ENCODE peak calls at places on chromosomes 12 and 14, in seven cellular contexts. One of them, this sample, is unnamed.
A peak's percentile ranks its signal among the peaks of the same experiment; 100 is the strongest.

GRCh38 chr12:96233941-96234461 is 39.8 kb downstream of the ELK3 start:
- DNase-seq in small intestine: no peak
- DNase-seq in GM23338: no peak
- DNase-seq in CD4-positive, alpha-beta T cell: no peak
- DNase-seq in hepatocyte: peak; percentile 35
- DNase-seq in body of pancreas: peak; percentile 58
- DNase-seq in CD8-positive, alpha-beta memory T cell: no peak
- DNase-seq in this sample: peak; percentile 84

GRCh38 chr12:65534105-65534841 is 255.8 kb downstream of the MSRB3 start:
- DNase-seq in small intestine: no peak
- DNase-seq in GM23338: no peak
- DNase-seq in CD4-positive, alpha-beta T cell: no peak
- DNase-seq in hepatocyte: peak; percentile 27
- DNase-seq in body of pancreas: no peak
- DNase-seq in CD8-positive, alpha-beta memory T cell: no peak
- DNase-seq in this sample: no peak

GRCh38 chr14:68363841-68364711 is 428.8 kb downstream of the ZFP36L1 start:
- DNase-seq in small intestine: no peak
- DNase-seq in GM23338: peak; percentile 85
- DNase-seq in CD4-positive, alpha-beta T cell: no peak
- DNase-seq in hepatocyte: peak; percentile 56
- DNase-seq in body of pancreas: peak; percentile 61
- DNase-seq in CD8-positive, alpha-beta memory T cell: no peak
- DNase-seq in this sample: no peak

GRCh38 chr14:100830681-100831080 is 4.8 kb downstream of the MEG3 start:
- DNase-seq in small intestine: no peak
- DNase-seq in GM23338: no peak
- DNase-seq in CD4-positive, alpha-beta T cell: no peak
- DNase-seq in hepatocyte: no peak
- DNase-seq in body of pancreas: no peak
- DNase-seq in CD8-positive, alpha-beta memory T cell: no peak
- DNase-seq in this sample: no peak

GRCh38 chr14:39291739-39292138 is 58.0 kb downstream of the MIA2 start:
- DNase-seq in small intestine: peak; percentile 78
- DNase-seq in GM23338: no peak
- DNase-seq in CD4-positive, alpha-beta T cell: no peak
- DNase-seq in hepatocyte: no peak
- DNase-seq in body of pancreas: no peak
- DNase-seq in CD8-positive, alpha-beta memory T cell: no peak
- DNase-seq in this sample: no peak

GRCh38 chr14:54312166-54312801 is 84.5 kb upstream of the CDKN3 start:
- DNase-seq in small intestine: no peak
- DNase-seq in GM23338: peak; percentile 13
- DNase-seq in CD4-positive, alpha-beta T cell: no peak
- DNase-seq in hepatocyte: peak; percentile 48
- DNase-seq in body of pancreas: no peak
- DNase-seq in CD8-positive, alpha-beta memory T cell: no peak
- DNase-seq in this sample: peak; percentile 39

GRCh38 chr12:94150483-94151225 is 2.3 kb downstream of the PLXNC1 start:
- DNase-seq in small intestine: no peak
- DNase-seq in GM23338: peak; percentile 46
- DNase-seq in CD4-positive, alpha-beta T cell: peak; percentile 46
- DNase-seq in hepatocyte: peak; percentile 57
- DNase-seq in body of pancreas: no peak
- DNase-seq in CD8-positive, alpha-beta memory T cell: peak; percentile 50
- DNase-seq in this sample: no peak

GRCh38 chr12:100545092-100545491 is 28.4 kb upstream of the GAS2L3 start:
- DNase-seq in small intestine: no peak
- DNase-seq in GM23338: no peak
- DNase-seq in CD4-positive, alpha-beta T cell: no peak
- DNase-seq in hepatocyte: no peak
- DNase-seq in body of pancreas: no peak
- DNase-seq in CD8-positive, alpha-beta memory T cell: no peak
- DNase-seq in this sample: no peak

GRCh38 chr12:4116251-4117111 is 157.1 kb upstream of the CCND2 start:
- DNase-seq in small intestine: peak; percentile 84
- DNase-seq in GM23338: peak; percentile 62
- DNase-seq in CD4-positive, alpha-beta T cell: no peak
- DNase-seq in hepatocyte: peak; percentile 37
- DNase-seq in body of pancreas: no peak
- DNase-seq in CD8-positive, alpha-beta memory T cell: no peak
- DNase-seq in this sample: peak; percentile 61

GRCh38 chr12:50916292-50916691 is 36.1 kb upstream of the HIGD1C start:
- DNase-seq in small intestine: no peak
- DNase-seq in GM23338: no peak
- DNase-seq in CD4-positive, alpha-beta T cell: no peak
- DNase-seq in hepatocyte: no peak
- DNase-seq in body of pancreas: no peak
- DNase-seq in CD8-positive, alpha-beta memory T cell: no peak
- DNase-seq in this sample: no peak

GRCh38 chr14:79842270-79842669 is 369.0 kb downstream of the DIO2 start:
- DNase-seq in small intestine: no peak
- DNase-seq in GM23338: no peak
- DNase-seq in CD4-positive, alpha-beta T cell: no peak
- DNase-seq in hepatocyte: peak; percentile 58
- DNase-seq in body of pancreas: peak; percentile 67
- DNase-seq in CD8-positive, alpha-beta memory T cell: no peak
- DNase-seq in this sample: peak; percentile 15

GRCh38 chr12:1204581-1205121 is 213.6 kb downstream of the ERC1 start:
- DNase-seq in small intestine: no peak
- DNase-seq in GM23338: no peak
- DNase-seq in CD4-positive, alpha-beta T cell: no peak
- DNase-seq in hepatocyte: no peak
- DNase-seq in body of pancreas: no peak
- DNase-seq in CD8-positive, alpha-beta memory T cell: peak; percentile 33
- DNase-seq in this sample: no peak

DNA sequence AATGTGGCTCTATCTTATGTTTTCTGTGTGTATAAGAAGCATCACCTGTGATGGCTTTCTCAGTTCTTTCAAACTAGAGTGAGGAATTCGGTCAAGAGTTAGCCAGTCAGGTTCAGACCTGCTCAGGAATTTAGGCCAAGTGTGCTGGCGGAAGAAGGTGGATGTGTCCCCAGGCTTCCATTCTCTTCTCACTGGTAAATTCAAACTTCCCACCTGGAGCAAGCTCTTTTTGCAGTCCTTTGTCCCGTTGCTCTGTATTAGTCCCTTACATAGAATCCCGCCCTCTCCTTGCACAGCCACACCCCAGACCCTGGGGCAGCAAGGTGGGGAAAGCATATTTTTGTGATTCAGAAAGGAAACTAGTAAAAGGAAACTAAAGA is 124.7 kb upstream of the PWP1 start:
- DNase-seq in small intestine: no peak
- DNase-seq in GM23338: no peak
- DNase-seq in CD4-positive, alpha-beta T cell: no peak
- DNase-seq in hepatocyte: no peak
- DNase-seq in body of pancreas: no peak
- DNase-seq in CD8-positive, alpha-beta memory T cell: no peak
- DNase-seq in this sample: no peak
- H3K27ac ChIP-seq in small intestine: no peak overlapping the region
- H3K27ac ChIP-seq in GM23338: no peak overlapping the region
- H3K27ac ChIP-seq in CD4-positive, alpha-beta T cell: no peak overlapping the region
- H3K27ac ChIP-seq in hepatocyte: no peak overlapping the region
- H3K27ac ChIP-seq in body of pancreas: no peak overlapping the region
- H3K27ac ChIP-seq in CD8-positive, alpha-beta memory T cell: no peak overlapping the region
- H3K27ac ChIP-seq in this sample: no peak overlapping the region

DNA sequence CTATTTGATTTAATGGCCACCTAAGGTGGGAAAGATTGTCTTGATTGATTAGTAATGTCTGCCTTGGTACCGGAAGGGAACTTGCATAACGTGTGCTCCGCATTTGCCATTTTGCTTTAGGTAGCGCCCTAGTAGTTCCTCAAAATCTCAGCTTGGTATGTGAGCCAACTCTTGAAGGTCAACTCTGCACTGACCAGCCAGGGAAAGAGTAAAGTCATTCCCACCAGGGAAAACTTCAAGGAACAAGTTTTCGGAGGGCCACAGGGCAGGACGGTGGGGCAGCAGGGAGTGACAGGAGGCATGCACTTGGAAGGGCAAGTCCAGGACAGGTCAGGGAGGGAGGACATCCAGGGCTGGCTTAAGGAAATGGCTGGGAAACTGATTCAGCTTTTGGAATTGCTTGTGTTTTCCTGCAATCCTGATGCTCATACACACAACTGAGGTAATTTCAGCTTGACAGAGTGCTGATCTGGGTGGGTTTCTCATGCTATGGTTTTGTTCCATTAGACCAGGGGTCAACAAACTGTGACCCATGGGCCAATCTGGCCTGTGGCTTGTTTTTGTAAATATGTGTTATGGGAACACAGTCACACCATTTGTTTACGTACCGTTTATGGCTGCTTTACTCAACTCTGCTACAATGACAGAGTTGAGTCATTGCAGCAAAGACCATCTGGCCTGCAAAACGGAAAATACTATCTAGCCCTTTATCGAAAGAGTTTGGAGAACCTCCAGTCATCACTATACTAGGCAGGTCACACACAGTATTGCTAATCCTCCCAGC is 184.5 kb downstream of the RBM19 start:
- DNase-seq in small intestine: no peak
- DNase-seq in GM23338: peak; percentile 46
- DNase-seq in CD4-positive, alpha-beta T cell: no peak
- DNase-seq in hepatocyte: no peak
- DNase-seq in body of pancreas: no peak
- DNase-seq in CD8-positive, alpha-beta memory T cell: no peak
- DNase-seq in this sample: no peak
- H3K27ac ChIP-seq in small intestine: peak overlapping the region; percentile 56
- H3K27ac ChIP-seq in GM23338: no peak overlapping the region
- H3K27ac ChIP-seq in CD4-positive, alpha-beta T cell: no peak overlapping the region
- H3K27ac ChIP-seq in hepatocyte: peak overlapping the region; percentile 28
- H3K27ac ChIP-seq in body of pancreas: no peak overlapping the region
- H3K27ac ChIP-seq in CD8-positive, alpha-beta memory T cell: no peak overlapping the region
- H3K27ac ChIP-seq in this sample: no peak overlapping the region

DNA sequence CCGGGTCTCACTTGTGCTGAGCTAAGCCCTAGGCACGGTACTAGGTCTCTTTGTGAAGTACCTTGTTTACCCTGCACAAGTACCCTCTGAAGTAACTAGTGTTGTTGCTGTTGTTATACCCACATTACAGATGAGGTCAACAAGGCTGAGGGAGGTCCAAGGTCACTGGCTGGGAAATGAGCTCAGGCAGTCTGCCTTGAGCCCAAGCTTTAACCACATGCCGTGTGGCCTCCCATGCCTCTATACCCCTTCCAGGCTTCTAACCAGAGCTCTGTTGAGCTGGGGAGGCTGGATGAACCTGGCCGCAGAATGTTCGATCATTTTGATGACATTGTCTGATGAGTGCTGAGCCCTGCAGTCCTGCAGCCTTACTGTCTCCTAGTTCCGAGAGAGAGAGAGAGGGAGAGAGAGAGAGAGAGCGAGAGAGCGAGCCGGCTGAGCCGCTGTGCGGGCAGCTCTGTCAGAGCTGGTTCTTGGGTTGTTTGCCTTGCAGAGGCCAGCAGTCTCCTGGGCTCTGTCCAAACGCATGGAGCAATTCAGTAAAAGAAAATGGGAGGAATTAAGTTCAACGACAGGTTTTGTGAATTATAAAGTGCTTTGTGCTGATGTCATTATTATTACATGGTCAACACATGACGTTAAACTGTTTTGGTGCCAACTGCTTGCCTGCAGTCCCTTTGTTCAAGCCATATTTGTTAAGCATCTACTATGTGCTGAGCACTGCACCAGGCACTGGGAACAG is 13.1 kb downstream of the JDP2 start:
- DNase-seq in small intestine: no peak
- DNase-seq in GM23338: no peak
- DNase-seq in CD4-positive, alpha-beta T cell: no peak
- DNase-seq in hepatocyte: no peak
- DNase-seq in body of pancreas: peak; percentile 77
- DNase-seq in CD8-positive, alpha-beta memory T cell: no peak
- DNase-seq in this sample: peak; percentile 81
- H3K27ac ChIP-seq in small intestine: peak overlapping the region; percentile 57
- H3K27ac ChIP-seq in GM23338: peak overlapping the region; percentile 59
- H3K27ac ChIP-seq in CD4-positive, alpha-beta T cell: no peak overlapping the region
- H3K27ac ChIP-seq in hepatocyte: no peak overlapping the region
- H3K27ac ChIP-seq in body of pancreas: peak overlapping the region; percentile 58
- H3K27ac ChIP-seq in CD8-positive, alpha-beta memory T cell: no peak overlapping the region
- H3K27ac ChIP-seq in this sample: peak overlapping the region; percentile 69

GRCh38 chr12:67069451-67070306 is 199.5 kb upstream of the CAND1 start:
- DNase-seq in small intestine: peak; percentile 44
- DNase-seq in GM23338: peak; percentile 87
- DNase-seq in CD4-positive, alpha-beta T cell: peak; percentile 49
- DNase-seq in hepatocyte: peak; percentile 73
- DNase-seq in body of pancreas: peak; percentile 38
- DNase-seq in CD8-positive, alpha-beta memory T cell: peak; percentile 9
- DNase-seq in this sample: no peak
- H3K27ac ChIP-seq in small intestine: no peak overlapping the region
- H3K27ac ChIP-seq in GM23338: no peak overlapping the region
- H3K27ac ChIP-seq in CD4-positive, alpha-beta T cell: no peak overlapping the region
- H3K27ac ChIP-seq in hepatocyte: peak overlapping the region; percentile 80
- H3K27ac ChIP-seq in body of pancreas: peak overlapping the region; percentile 5
- H3K27ac ChIP-seq in CD8-positive, alpha-beta memory T cell: no peak overlapping the region
- H3K27ac ChIP-seq in this sample: no peak overlapping the region

This sample was measured in AG04450.